ENCODE peak calls at places on chromosomes 2 and 18, in seven cellular contexts. F is prostate gland, P is pancreas, E is body of pancreas, R is heart right ventricle, M is neural progenitor cell, J is ascending aorta. W is an unnamed sample.

GRCh38 chr2:64166637-64167420 is 22.6 kb upstream of the PELI1 start:
- DNase-seq in F (no peak), P (no peak), E (no peak), R (no peak), M (peak; percentile 34), J (no peak), W (no peak)

GRCh38 chr2:220104871-220105351 is 477.5 kb downstream of the SLC4A3 start:
- DNase-seq in F (no peak), P (no peak), E (no peak), R (peak; percentile 25), M (peak; percentile 49), J (no peak), W (no peak)

GRCh38 chr2:41187683-41188082 is 735.8 kb upstream of the SLC8A1 start:
- DNase-seq in F (no peak), P (no peak), E (no peak), R (no peak), M (no peak), J (no peak), W (no peak)

GRCh38 chr2:238874330-238875050 is 26.6 kb downstream of the TWIST2 start:
- DNase-seq in F (no peak), P (no peak), E (no peak), R (no peak), M (no peak), J (no peak), W (peak; percentile 46)

GRCh38 chr18:75477913-75478312 is 50.4 kb upstream of the SMIM21 start:
- DNase-seq in F (no peak), P (no peak), E (no peak), R (no peak), M (no peak), J (no peak), W (no peak)

GRCh38 chr18:76480913-76481312 is 14.1 kb downstream of the ZNF516 start:
- DNase-seq in F (no peak), P (no peak), E (no peak), R (no peak), M (peak; percentile 43), J (no peak), W (no peak)

GRCh38 chr18:75238100-75238499 is 27.5 kb downstream of the TSHZ1 start:
- DNase-seq in F (no peak), P (no peak), E (no peak), R (no peak), M (no peak), J (no peak), W (no peak)

GRCh38 chr2:215369191-215369760 is 57.4 kb downstream of the ATIC start:
- DNase-seq in F (no peak), P (no peak), E (no peak), R (no peak), M (no peak), J (no peak), W (no peak)

GRCh38 chr2:85083092-85083491 is 50.1 kb upstream of the TCF7L1 start:
- DNase-seq in F (no peak), P (no peak), E (no peak), R (no peak), M (no peak), J (no peak), W (no peak)

GRCh38 chr2:127293386-127293757 is 572 bp downstream of the ERCC3 start:
- DNase-seq in F (no peak), P (no peak), E (no peak), R (no peak), M (no peak), J (no peak), W (no peak)

GRCh38 chr2:15943378-15943851 is 3.1 kb downstream of the MYCN start:
- DNase-seq in F (no peak), P (no peak), E (peak; percentile 14), R (no peak), M (peak; percentile 85), J (no peak), W (no peak)

GRCh38 chr2:85452237-85452636 is 33.7 kb downstream of the SH2D6 start:
- DNase-seq in F (no peak), P (no peak), E (no peak), R (no peak), M (no peak), J (no peak), W (no peak)

GRCh38 chr2:167689444-167689843 is 558.0 kb downstream of the STK39 start:
- DNase-seq in F (no peak), P (no peak), E (no peak), R (no peak), M (peak; percentile 63), J (no peak), W (no peak)

GRCh38 chr18:3093624-3094354 is 80.8 kb upstream of the LPIN2 start:
- DNase-seq in F (peak; percentile 70), P (peak; percentile 47), E (peak; percentile 64), R (no peak), M (no peak), J (no peak), W (no peak)

GRCh38 chr2:28338046-28338753 is 54.5 kb upstream of the FOSL2 start:
- DNase-seq in F (peak; percentile 53), P (no peak), E (peak; percentile 45), R (peak; percentile 61), M (peak; percentile 66), J (peak; percentile 92), W (peak; percentile 94)

DNA sequence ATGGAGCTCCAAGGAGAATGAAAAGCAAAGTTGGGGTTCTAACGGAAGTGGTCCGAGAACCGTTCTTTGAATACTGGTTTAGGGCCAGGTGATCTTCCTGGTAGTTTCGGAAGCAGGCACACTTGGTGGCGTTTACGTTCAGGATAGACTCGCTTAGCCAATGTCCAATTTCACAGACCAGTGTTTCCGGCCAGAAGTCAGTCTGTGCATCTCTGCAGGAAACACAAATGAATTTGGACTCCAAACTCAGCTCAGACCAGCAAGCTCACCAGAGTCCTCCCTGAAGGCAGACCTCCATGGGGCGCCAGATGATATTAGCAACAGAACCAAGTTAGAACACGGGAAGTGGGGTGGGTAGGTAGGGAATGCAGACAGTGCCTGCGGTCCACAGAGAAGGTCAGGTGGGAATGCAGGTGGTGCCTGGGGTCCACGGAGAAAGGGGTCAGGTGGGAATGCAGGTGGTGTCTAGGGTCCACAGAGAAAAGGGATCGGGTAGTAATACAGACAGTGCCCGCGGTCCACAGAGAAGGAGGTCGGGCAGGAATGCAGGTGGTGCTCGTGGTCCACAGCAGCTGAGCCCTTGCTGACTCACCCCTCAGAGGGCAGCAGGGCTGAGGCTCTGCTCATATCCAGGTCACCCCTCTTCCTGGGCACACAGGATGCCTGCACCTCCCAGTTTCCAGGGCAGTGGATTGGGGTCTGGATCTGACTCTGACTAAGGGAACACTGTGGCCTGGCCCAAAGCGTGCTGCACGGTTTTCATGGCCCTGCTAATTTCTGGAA is 169.0 kb downstream of the MYT1L start:
- DNase-seq in F (no peak), P (no peak), E (no peak), R (no peak), M (no peak), J (no peak), W (no peak)
- H3K9me3 ChIP-seq in F (no peaks in the 10 kb centered on the region), P (no peaks in the 10 kb centered on the region), E (no peaks in the 10 kb centered on the region), R (no peaks in the 10 kb centered on the region), M (peaks cover 6% of the 10 kb centered on the region), J (no peaks in the 10 kb centered on the region), W (peaks cover 4% of the 10 kb centered on the region)

GRCh38 chr2:174635015-174635593 is 37.5 kb upstream of the WIPF1 start:
- DNase-seq in F (no peak), P (no peak), E (no peak), R (no peak), M (no peak), J (no peak), W (no peak)

GRCh38 chr2:174635747-174636399 is 38.3 kb upstream of the WIPF1 start:
- DNase-seq in F (no peak), P (no peak), E (no peak), R (no peak), M (no peak), J (no peak), W (no peak)

GRCh38 chr2:174633621-174633927 is 36.0 kb upstream of the WIPF1 start:
- DNase-seq in F (no peak), P (no peak), E (no peak), R (no peak), M (peak; percentile 20), J (no peak), W (peak; percentile 74)

GRCh38 chr2:174632847-174633620 is 35.4 kb upstream of the WIPF1 start:
- DNase-seq in F (no peak), P (no peak), E (no peak), R (no peak), M (no peak), J (no peak), W (no peak)

GRCh38 chr2:174634130-174635014 is 36.8 kb upstream of the WIPF1 start:
- DNase-seq in F (no peak), P (no peak), E (no peak), R (no peak), M (no peak), J (no peak), W (no peak)
- TF ChIP-seq CTCF in F (no peak), P (no peak), E (no peak), R (no peak), M (no peak), J (no peak), W (no peak)

GRCh38 chr2:199443589-199444130 is 14.1 kb downstream of the SATB2 start:
- DNase-seq in F (no peak), P (no peak), E (no peak), R (no peak), M (no peak), J (no peak), W (no peak)
- H3K4me1 ChIP-seq in F (no peaks in the 10 kb centered on the region), P (no peaks in the 10 kb centered on the region), E (no peaks in the 10 kb centered on the region), R (no peaks in the 10 kb centered on the region), M (peaks cover 12% of the 10 kb centered on the region), J (no peaks in the 10 kb centered on the region), W (no peaks in the 10 kb centered on the region)

GRCh38 chr2:81002906-81003305 is 698.4 kb upstream of the LRRTM1 start:
- DNase-seq in F (no peak), P (no peak), E (no peak), R (no peak), M (no peak), J (no peak), W (no peak)
- H3K9me3 ChIP-seq in F (no peaks in the 10 kb centered on the region), P (no peaks in the 10 kb centered on the region), E (no peaks in the 10 kb centered on the region), R (no peaks in the 10 kb centered on the region), M (no peaks in the 10 kb centered on the region), J (no peaks in the 10 kb centered on the region), W (no peaks in the 10 kb centered on the region)

W was measured in sigmoid colon.